ENCODE peak calls at places on chromosomes 3 and 15, in ten cellular contexts. B is A549, D is transverse colon, M is stomach, Y is H1, Z is tibial nerve, H is GM12878, C is upper lobe of left lung, L is K562, Q is HepG2. T is an unnamed sample.

GRCh38 chr15:45320581-45320980 is 57.8 kb downstream of the GATM start:
- DNase-seq in C (no peak), M (no peak), Q (peak), L (no peak), H (no peak), D (no peak), Z (no peak), Y (no peak), B (no peak), T (no peak)

GRCh38 chr15:68354923-68355322 is 77.0 kb downstream of the ITGA11 start:
- DNase-seq in Q (peak), Y (no peak), L (peak), B (peak), Z (no peak), D (no peak), C (no peak), M (no peak), H (no peak), T (no peak)

GRCh38 chr15:42056934-42057743 is 36.3 kb upstream of the PLA2G4E start:
- DNase-seq in D (peak), Z (no peak), L (peak), H (no peak), C (peak), Q (peak), Y (peak), M (peak), B (peak), T (peak)

GRCh38 chr3:129766135-129766534 is 127.4 kb downstream of the TMCC1 start:
- DNase-seq in C (no peak), L (no peak), Y (no peak), B (no peak), H (no peak), Z (no peak), M (no peak), D (no peak), Q (no peak), T (no peak)

GRCh38 chr15:85488997-85489396 is 108.6 kb downstream of the AKAP13 start:
- DNase-seq in L (no peak), Y (no peak), M (no peak), H (no peak), D (no peak), C (no peak), Q (no peak), Z (no peak), B (no peak), T (no peak)

GRCh38 chr3:50154840-50155490 is at the start of gene SEMA3F:
- DNase-seq in C (peak), Z (no peak), D (peak), Q (peak), L (peak), M (peak), H (no peak), Y (no peak), B (peak), T (peak)

GRCh38 chr3:172557515-172558220 is 34.4 kb upstream of the TNFSF10 start:
- DNase-seq in D (no peak), C (no peak), B (no peak), H (no peak), L (no peak), Z (no peak), Q (peak), M (no peak), Y (no peak), T (no peak)

GRCh38 chr3:84965141-84965540 is 6.4 kb downstream of the CADM2 start:
- DNase-seq in L (no peak), Q (peak), C (no peak), M (no peak), H (no peak), Y (peak), Z (no peak), D (no peak), B (peak), T (no peak)

GRCh38 chr3:9703736-9704342 is at the start of gene CPNE9:
- DNase-seq in Y (no peak), L (no peak), B (no peak), Z (no peak), D (no peak), Q (no peak), C (peak), H (no peak), M (no peak), T (no peak)

GRCh38 chr3:37526511-37526910 is 335.2 kb upstream of the CTDSPL start:
- DNase-seq in L (no peak), B (no peak), Q (no peak), H (no peak), C (peak), D (peak), Z (no peak), M (no peak), Y (no peak), T (peak)

GRCh38 chr3:35739181-35739809 is 100.0 kb downstream of the ARPP21 start:
- DNase-seq in Q (no peak), Y (no peak), D (no peak), H (no peak), B (no peak), L (no peak), M (no peak), C (no peak), Z (no peak), T (no peak)

GRCh38 chr15:78174398-78174797 is 25.2 kb downstream of the IDH3A start:
- DNase-seq in Q (no peak), H (no peak), M (no peak), Z (no peak), Y (no peak), C (no peak), D (peak), L (no peak), B (no peak), T (no peak)

GRCh38 chr3:194283218-194284006 is 67.7 kb downstream of the CPN2 start:
- DNase-seq in D (peak), Q (no peak), M (no peak), C (no peak), H (no peak), L (no peak), Z (no peak), Y (no peak), B (no peak), T (peak)
- TF ChIP-seq EP300 in D (no peak), Q (no peak), M (no peak), C (no peak), H (no peak), L (no peak), Z (no peak), Y (no peak), B (no peak), T (no peak)

GRCh38 chr3:132595036-132595435 is 2.0 kb upstream of the ACKR4 start:
- DNase-seq in B (no peak), L (no peak), M (no peak), Y (no peak), C (no peak), Z (no peak), H (no peak), Q (no peak), D (no peak), T (no peak)
- TF ChIP-seq EP300 in B (no peak), L (no peak), M (no peak), Y (no peak), C (no peak), Z (no peak), H (no peak), Q (no peak), D (no peak), T (no peak)

DNA sequence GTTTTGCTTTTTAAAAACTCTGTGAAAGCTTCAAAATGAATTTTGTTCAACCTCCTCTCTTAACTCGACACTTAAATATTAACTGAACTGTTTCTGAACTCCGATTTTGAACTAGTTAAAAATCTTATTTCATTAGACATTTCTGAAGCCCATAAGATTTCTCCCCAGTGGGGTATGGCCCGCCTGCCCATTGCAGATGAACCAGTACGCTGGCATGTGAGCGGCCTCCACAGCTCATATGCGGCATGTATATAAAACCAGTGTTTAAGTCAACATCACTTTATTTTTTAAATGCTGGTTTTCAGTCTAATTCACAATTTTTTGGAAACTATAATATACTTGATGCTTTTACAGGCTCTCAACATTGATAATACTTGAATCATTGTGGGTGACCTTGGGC is 50.2 kb downstream of the CPN2 start:
- DNase-seq in Z (no peak), C (no peak), B (no peak), Q (no peak), D (no peak), H (no peak), L (no peak), M (no peak), Y (no peak), T (no peak)
- TF ChIP-seq EP300 in Z (no peak), C (no peak), B (no peak), Q (no peak), D (no peak), H (no peak), L (no peak), M (no peak), Y (no peak), T (no peak)

GRCh38 chr3:61253756-61254155 is 2.5 kb upstream of the FHIT start:
- DNase-seq in Y (no peak), Q (no peak), B (no peak), D (no peak), H (no peak), C (no peak), L (no peak), M (no peak), Z (no peak), T (no peak)

GRCh38 chr3:61252836-61253235 is 1.6 kb upstream of the FHIT start:
- DNase-seq in C (no peak), L (no peak), D (no peak), Z (no peak), Q (no peak), M (no peak), B (no peak), Y (no peak), H (no peak), T (no peak)

GRCh38 chr3:61251174-61251972 is at the start of gene FHIT:
- DNase-seq in H (peak), D (peak), Q (peak), B (peak), Y (peak), Z (peak), L (peak), M (peak), C (peak), T (peak)

GRCh38 chr3:61248496-61248895 is 2.8 kb downstream of the FHIT start:
- DNase-seq in C (no peak), D (no peak), Y (no peak), M (no peak), L (no peak), H (no peak), B (no peak), Q (no peak), Z (no peak), T (no peak)

DNA sequence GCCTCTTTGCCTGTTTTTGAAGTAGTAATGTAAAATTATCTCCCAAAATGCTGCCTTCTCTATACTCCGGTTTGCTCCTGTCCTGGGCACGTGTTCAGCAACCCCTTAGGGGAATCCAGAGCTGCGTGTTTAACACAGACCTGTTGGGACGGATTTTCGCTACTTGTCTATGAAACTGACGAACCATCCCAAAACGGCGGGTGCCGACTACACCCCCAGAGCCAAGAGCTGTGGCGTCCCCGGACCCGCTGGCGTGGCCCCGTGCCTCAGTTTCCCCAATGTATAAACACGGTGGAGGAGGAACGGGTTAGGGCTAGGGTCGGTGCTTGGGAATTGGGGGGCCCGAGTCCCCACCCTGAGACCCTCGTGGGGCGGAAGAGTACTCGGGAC is 473 bp downstream of the FHIT start:
- DNase-seq in L (peak), Q (peak), M (no peak), D (peak), Z (peak), H (peak), C (no peak), Y (no peak), B (no peak), T (peak)
- TF ChIP-seq EP300 in L (no peak), Q (no peak), M (no peak), D (no peak), Z (no peak), H (no peak), C (no peak), Y (no peak), B (no peak), T (no peak)

GRCh38 chr3:126857928-126858327 is 125.0 kb upstream of the PLXNA1 start:
- DNase-seq in M (no peak), D (no peak), C (no peak), Y (no peak), B (no peak), Z (no peak), Q (no peak), L (no peak), H (no peak), T (no peak)

GRCh38 chr3:126855374-126855773 is 127.5 kb upstream of the PLXNA1 start:
- DNase-seq in H (no peak), Q (no peak), Z (no peak), D (no peak), L (no peak), B (no peak), M (no peak), C (no peak), Y (no peak), T (no peak)

GRCh38 chr3:126858401-126858800 is 124.5 kb upstream of the PLXNA1 start:
- DNase-seq in D (no peak), M (no peak), L (no peak), Z (no peak), C (no peak), Y (no peak), H (no peak), Q (no peak), B (no peak), T (no peak)

GRCh38 chr3:126858887-126859286 is 124.0 kb upstream of the PLXNA1 start:
- DNase-seq in H (no peak), L (no peak), Q (no peak), M (no peak), Z (no peak), B (peak), D (no peak), Y (no peak), C (no peak), T (no peak)

DNA sequence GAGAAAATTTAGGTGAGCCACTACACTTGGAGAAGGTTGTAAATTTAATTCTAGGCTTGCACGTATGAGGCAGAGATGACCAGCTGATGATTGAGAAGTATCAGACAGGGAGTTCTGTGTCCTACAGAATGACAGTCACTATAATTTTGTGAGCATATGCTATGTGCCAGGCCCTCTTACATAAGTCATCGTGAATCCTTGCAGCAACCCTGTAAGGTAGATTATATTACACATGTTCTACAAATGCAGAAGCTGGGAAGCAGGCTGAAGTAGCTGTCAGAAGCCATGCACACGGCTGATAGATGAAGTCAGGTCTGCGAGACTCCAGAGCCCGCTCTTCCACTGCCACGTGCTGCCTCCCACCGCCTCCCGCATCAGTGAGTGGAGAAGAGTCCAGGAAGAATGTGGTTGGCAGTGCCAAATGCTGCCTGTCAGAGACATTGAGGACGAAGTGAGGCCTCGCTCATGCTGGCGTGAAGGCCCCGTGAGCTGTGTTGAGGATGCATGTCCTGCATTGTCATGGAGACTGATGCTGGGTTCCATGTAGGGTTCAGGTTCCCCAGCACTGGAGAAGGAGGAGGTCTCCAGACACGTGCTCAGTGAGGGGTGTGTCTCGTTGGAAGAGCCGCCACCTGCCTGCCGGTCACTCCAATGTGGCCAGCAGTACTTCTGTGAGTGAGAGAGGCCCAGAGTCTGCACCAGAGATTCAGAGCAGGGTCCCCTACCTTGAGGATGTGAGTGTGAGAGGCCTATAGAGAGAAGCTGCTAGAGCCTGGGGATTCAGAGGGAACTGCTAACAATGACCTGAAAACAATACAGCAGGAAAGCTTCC is 123.3 kb upstream of the PLXNA1 start:
- DNase-seq in B (no peak), Z (no peak), Y (no peak), Q (no peak), L (no peak), H (no peak), C (no peak), M (no peak), D (no peak), T (no peak)
- TF ChIP-seq EP300 in B (no peak), Z (no peak), Y (no peak), Q (no peak), L (no peak), H (no peak), C (no peak), M (no peak), D (no peak), T (no peak)

GRCh38 chr3:14491396-14492190 is 48.5 kb downstream of the GRIP2 start:
- DNase-seq in Z (no peak), C (no peak), L (no peak), Y (no peak), D (no peak), M (no peak), Q (no peak), H (no peak), B (no peak), T (no peak)
- TF ChIP-seq EP300 in Z (no peak), C (no peak), L (no peak), Y (no peak), D (no peak), M (no peak), Q (no peak), H (no peak), B (no peak), T (no peak)

DNA sequence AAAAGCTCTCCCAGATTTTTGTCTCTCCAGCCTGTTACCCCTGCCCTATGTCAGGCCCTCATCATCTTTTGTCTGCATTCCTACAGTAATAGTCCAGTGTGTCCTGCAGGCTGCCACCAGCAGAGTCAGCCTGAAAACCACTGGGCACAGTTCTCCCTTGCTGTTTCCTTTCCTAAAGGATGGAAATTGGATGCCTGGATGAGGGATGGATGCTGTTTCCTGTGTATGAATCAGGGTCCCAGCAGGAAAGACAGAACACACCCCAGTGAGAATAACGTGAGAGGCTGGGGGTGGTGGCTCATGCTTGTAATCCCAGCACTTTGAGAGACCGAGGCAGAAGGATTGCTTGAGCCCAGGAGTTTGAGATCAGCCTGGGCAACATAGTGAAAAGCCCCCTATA is 3.3 kb upstream of the SNX33 start:
- DNase-seq in Q (no peak), H (no peak), D (no peak), M (no peak), Y (no peak), C (no peak), B (no peak), L (no peak), Z (no peak), T (no peak)
- TF ChIP-seq EP300 in Q (no peak), H (no peak), D (no peak), M (no peak), Y (no peak), C (no peak), B (no peak), L (no peak), Z (no peak), T (no peak)

GRCh38 chr3:194739498-194740284 is 54.0 kb downstream of the FAM43A start:
- DNase-seq in B (no peak), Z (no peak), Q (peak), C (no peak), D (no peak), L (no peak), M (no peak), Y (no peak), H (no peak), T (no peak)
- TF ChIP-seq EP300 in B (no peak), Z (no peak), Q (no peak), C (no peak), D (no peak), L (no peak), M (no peak), Y (no peak), H (no peak), T (no peak)

GRCh38 chr15:52348056-52348745 is 52.6 kb upstream of the MYO5C start:
- DNase-seq in Y (no peak), Z (no peak), M (no peak), D (no peak), H (no peak), Q (no peak), L (no peak), C (no peak), B (no peak), T (peak)
- TF ChIP-seq EP300 in Y (no peak), Z (no peak), M (no peak), D (no peak), H (no peak), Q (no peak), L (no peak), C (no peak), B (no peak), T (no peak)

T was measured in ovary.